ENCODE peak calls at places on chromosomes 2 and 18, in ten cellular contexts. R, J, Y, C, P, M, Q, A, X and Z are unnamed samples.

GRCh38 chr2:7672027-7672684 is 754.9 kb downstream of the RNF144A start:
- DNase-seq in R (no peak), J (no peak), Y (no peak), C (no peak), P (no peak), M (peak; percentile 41), Q (peak; percentile 61), A (no peak), X (peak; percentile 12), Z (peak; percentile 66)

GRCh38 chr2:226213717-226214116 is 585.9 kb downstream of the IRS1 start:
- DNase-seq in R (peak; percentile 40), J (peak; percentile 39), Y (no peak), C (no peak), P (no peak), M (peak; percentile 69), Q (no peak), A (peak; percentile 73), X (peak; percentile 7), Z (no peak)

GRCh38 chr18:3604626-3605408 is 154.8 kb downstream of the TGIF1 start:
- DNase-seq in R (peak; percentile 67), J (peak; percentile 96), Y (no peak), C (peak; percentile 76), P (no peak), M (peak; percentile 98), Q (no peak), A (peak; percentile 97), X (peak; percentile 92), Z (no peak)

GRCh38 chr2:117917223-117917917 is 96.5 kb downstream of the CCDC93 start:
- DNase-seq in R (peak; percentile 25), J (no peak), Y (no peak), C (no peak), P (no peak), M (peak; percentile 13), Q (no peak), A (no peak), X (peak; percentile 35), Z (no peak)

GRCh38 chr2:230130668-230131364 is 62.1 kb upstream of the SLC16A14 start:
- DNase-seq in R (peak; percentile 73), J (peak; percentile 64), Y (no peak), C (peak; percentile 8), P (no peak), M (peak; percentile 62), Q (no peak), A (peak; percentile 54), X (peak; percentile 87), Z (no peak)

GRCh38 chr18:22465859-22466602 is 48.3 kb upstream of the CTAGE1 start:
- DNase-seq in R (peak; percentile 91), J (peak; percentile 60), Y (no peak), C (peak; percentile 87), P (no peak), M (peak; percentile 93), Q (no peak), A (peak; percentile 83), X (peak; percentile 89), Z (no peak)

GRCh38 chr2:152730591-152731333 is 12.3 kb downstream of the ARL6IP6 start:
- DNase-seq in R (peak; percentile 2), J (no peak), Y (no peak), C (no peak), P (no peak), M (peak; percentile 35), Q (no peak), A (no peak), X (no peak), Z (no peak)

GRCh38 chr2:95374916-95375471 is 27.5 kb upstream of the FAHD2A start:
- DNase-seq in R (peak; percentile 38), J (no peak), Y (no peak), C (no peak), P (no peak), M (peak; percentile 8), Q (no peak), A (no peak), X (no peak), Z (no peak)

GRCh38 chr2:241901500-241902351 is 32.2 kb downstream of the RTP5 start:
- DNase-seq in R (no peak), J (no peak), Y (no peak), C (no peak), P (no peak), M (no peak), Q (no peak), A (no peak), X (peak; percentile 15), Z (no peak)

GRCh38 chr18:45910405-45911023 is 56.6 kb downstream of the EPG5 start:
- DNase-seq in R (peak; percentile 66), J (no peak), Y (peak; percentile 32), C (peak; percentile 6), P (peak; percentile 45), M (peak; percentile 59), Q (peak; percentile 59), A (no peak), X (peak; percentile 61), Z (no peak)

GRCh38 chr2:150681120-150681796 is 193.8 kb upstream of the RND3 start:
- DNase-seq in R (peak; percentile 31), J (peak; percentile 90), Y (no peak), C (peak; percentile 89), P (no peak), M (peak; percentile 91), Q (no peak), A (peak; percentile 95), X (peak; percentile 86), Z (no peak)

GRCh38 chr2:74567862-74568261 is 13.3 kb downstream of the DOK1 start:
- DNase-seq in R (peak; percentile 67), J (peak; percentile 65), Y (no peak), C (no peak), P (no peak), M (peak; percentile 86), Q (no peak), A (peak; percentile 66), X (no peak), Z (no peak)

GRCh38 chr2:128617029-128617590 is 298.4 kb upstream of the HS6ST1 start:
- DNase-seq in R (no peak), J (no peak), Y (no peak), C (no peak), P (no peak), M (no peak), Q (no peak), A (no peak), X (no peak), Z (no peak)

GRCh38 chr18:77635441-77635840 is 385.8 kb downstream of the GALR1 start:
- DNase-seq in R (no peak), J (no peak), Y (no peak), C (no peak), P (no peak), M (peak; percentile 65), Q (no peak), A (no peak), X (no peak), Z (no peak)

GRCh38 chr18:76412818-76413565 is 82.0 kb downstream of the ZNF516 start:
- DNase-seq in R (peak; percentile 78), J (no peak), Y (no peak), C (no peak), P (no peak), M (peak; percentile 12), Q (no peak), A (no peak), X (no peak), Z (no peak)

GRCh38 chr2:80489718-80490117 is 185.2 kb upstream of the LRRTM1 start:
- DNase-seq in R (peak; percentile 17), J (no peak), Y (no peak), C (no peak), P (no peak), M (peak; percentile 35), Q (no peak), A (peak; percentile 16), X (peak; percentile 74), Z (no peak)

GRCh38 chr18:13452448-13452811 is 233.9 kb downstream of the LDLRAD4 start:
- DNase-seq in R (peak; percentile 83), J (no peak), Y (no peak), C (peak; percentile 50), P (no peak), M (peak; percentile 18), Q (no peak), A (peak; percentile 16), X (peak; percentile 46), Z (no peak)

GRCh38 chr18:41150316-41150715 is 804.7 kb upstream of the PIK3C3 start:
- DNase-seq in R (no peak), J (no peak), Y (peak; percentile 95), C (peak; percentile 0), P (peak; percentile 92), M (no peak), Q (no peak), A (no peak), X (no peak), Z (peak; percentile 35)